ENCODE peak calls at places on chromosome 2, in six cellular contexts. Y, E, U, A, S and D are unnamed samples.

GRCh38 chr2:234378440-234378839 is 118.4 kb downstream of the ARL4C start:
- DNase-seq in A (no peak), S (no peak), E (no peak), U (no peak), Y (no peak), D (no peak)

GRCh38 chr2:100909571-100909970 is 89.6 kb downstream of the NPAS2 start:
- DNase-seq in A (no peak), U (no peak), S (no peak), Y (no peak), E (no peak), D (no peak)

GRCh38 chr2:37477921-37478320 is 133.5 kb downstream of the QPCT start:
- DNase-seq in S (no peak), E (peak; percentile 2), A (no peak), Y (no peak), U (no peak), D (no peak)

GRCh38 chr2:47012866-47013265 is 97.3 kb upstream of the MCFD2 start:
- DNase-seq in S (no peak), U (no peak), Y (no peak), A (peak; percentile 12), E (no peak), D (no peak)

GRCh38 chr2:181798022-181798421 is 93.5 kb upstream of the ITPRID2 start:
- DNase-seq in A (no peak), Y (no peak), U (no peak), S (no peak), E (no peak), D (no peak)

GRCh38 chr2:170255971-170256370 is 78.0 kb downstream of the MYO3B start:
- DNase-seq in S (no peak), A (no peak), U (no peak), E (no peak), Y (no peak), D (no peak)

GRCh38 chr2:213188971-213189899 is 37.8 kb upstream of the IKZF2 start:
- DNase-seq in U (no peak), S (no peak), E (no peak), Y (no peak), A (peak; percentile 74), D (no peak)

GRCh38 chr2:112811841-112812306 is 24.7 kb downstream of the IL1B start:
- DNase-seq in E (peak; percentile 19), S (no peak), Y (no peak), A (no peak), U (no peak), D (no peak)

GRCh38 chr2:132559921-132560320 is 110.1 kb downstream of the LYPD1 start:
- DNase-seq in E (no peak), Y (no peak), A (no peak), U (no peak), S (no peak), D (no peak)

GRCh38 chr2:219175928-219176817 is 552 bp downstream of the CNPPD1 start:
- DNase-seq in E (peak; percentile 42), U (peak; percentile 5), A (peak; percentile 78), Y (no peak), S (peak; percentile 10), D (no peak)

GRCh38 chr2:44763275-44763674 is 178.2 kb upstream of the SIX3 start:
- DNase-seq in A (no peak), S (no peak), Y (no peak), E (no peak), U (no peak), D (no peak)

GRCh38 chr2:235493402-235493774 is 455 bp upstream of the AGAP1 start:
- DNase-seq in E (no peak), A (peak; percentile 66), U (no peak), Y (no peak), S (no peak), D (no peak)

GRCh38 chr2:143344780-143345179 is 215.6 kb downstream of the ARHGAP15 start:
- DNase-seq in Y (no peak), U (no peak), A (peak; percentile 37), E (no peak), S (no peak), D (no peak)

GRCh38 chr2:95307878-95308277 is 10.7 kb downstream of the KCNIP3 start:
- DNase-seq in U (no peak), A (no peak), E (no peak), Y (no peak), S (no peak), D (no peak)

GRCh38 chr2:43109261-43109743 is 117.1 kb downstream of the ZFP36L2 start:
- DNase-seq in A (no peak), Y (no peak), E (peak; percentile 78), S (no peak), U (no peak), D (no peak)

GRCh38 chr2:160703648-160704585 is 210.3 kb upstream of the RBMS1 start:
- DNase-seq in U (no peak), Y (no peak), S (peak; percentile 12), E (peak; percentile 8), A (peak; percentile 68), D (no peak)

GRCh38 chr2:20456049-20456665 is 9.3 kb downstream of the RHOB start:
- DNase-seq in Y (no peak), S (no peak), U (no peak), A (no peak), E (no peak), D (no peak)

GRCh38 chr2:217695033-217695520 is 307.7 kb downstream of the TNS1 start:
- DNase-seq in E (no peak), A (no peak), Y (no peak), U (no peak), S (no peak), D (no peak)

GRCh38 chr2:128769457-128770142 is 450.9 kb upstream of the HS6ST1 start:
- DNase-seq in S (no peak), Y (no peak), U (no peak), A (no peak), E (no peak), D (no peak)

GRCh38 chr2:239566162-239566994 is 165.6 kb upstream of the HDAC4 start:
- DNase-seq in Y (no peak), S (no peak), A (no peak), U (no peak), E (no peak), D (no peak)

GRCh38 chr2:70703900-70704549 is 64.0 kb downstream of the ADD2 start:
- DNase-seq in S (no peak), Y (no peak), A (no peak), U (no peak), E (no peak), D (no peak)

GRCh38 chr2:205725059-205725458 is 42.8 kb downstream of the NRP2 start:
- DNase-seq in Y (no peak), E (no peak), A (no peak), U (no peak), S (no peak), D (no peak)

GRCh38 chr2:157172866-157173578 is 84.5 kb upstream of the GALNT5 start:
- DNase-seq in Y (no peak), A (peak; percentile 21), S (no peak), U (no peak), E (no peak), D (no peak)

GRCh38 chr2:163640542-163641195 is 95.1 kb downstream of the FIGN start:
- DNase-seq in A (no peak), E (no peak), U (no peak), Y (no peak), S (no peak), D (no peak)

GRCh38 chr2:28951910-28952805 is 28.9 kb upstream of the TOGARAM2 start:
- DNase-seq in A (no peak), Y (no peak), S (no peak), E (no peak), U (no peak), D (no peak)

GRCh38 chr2:32882911-32883810 is 63.6 kb upstream of the LTBP1 start:
- DNase-seq in Y (no peak), E (no peak), S (no peak), U (no peak), A (no peak), D (no peak)

GRCh38 chr2:88087763-88088162 is 20.1 kb downstream of the SMYD1 start:
- DNase-seq in Y (no peak), E (no peak), U (no peak), S (no peak), A (no peak), D (no peak)

GRCh38 chr2:215931256-215931903 is 82.0 kb downstream of the MREG start:
- DNase-seq in Y (no peak), U (peak; percentile 18), S (peak; percentile 38), E (peak; percentile 88), A (peak; percentile 89), D (no peak)

GRCh38 chr2:80496770-80497169 is 192.2 kb upstream of the LRRTM1 start:
- DNase-seq in S (no peak), U (no peak), E (no peak), A (no peak), Y (no peak), D (no peak)

GRCh38 chr2:209872675-209873074 is 101.0 kb downstream of the UNC80 start:
- DNase-seq in S (no peak), Y (peak; percentile 3), U (no peak), E (peak; percentile 69), A (no peak), D (no peak)

GRCh38 chr2:216344206-216344957 is 27.9 kb downstream of the MARCHF4 start:
- DNase-seq in Y (no peak), U (no peak), S (no peak), A (no peak), E (no peak), D (no peak)

GRCh38 chr2:189285351-189285750 is 105.8 kb upstream of the COL5A2 start:
- DNase-seq in E (no peak), A (no peak), S (no peak), U (no peak), Y (no peak), D (no peak)